ENCODE peak calls at places on chromosomes 7 and 10, in five cellular contexts. L is suprapubic skin, Q is spleen, F is stomach, K is transverse colon. S is an unnamed sample. For H3K4me1, the result is how much of the 10 kb centered on the place peaks cover.

GRCh38 chr10:126955934-126956711 is 50.9 kb downstream of the DOCK1 start:
- DNase-seq in K (no peak), Q (no peak), L (no peak), F (no peak), S (no peak)

GRCh38 chr7:155951554-155952158 is 139.4 kb upstream of the SHH start:
- DNase-seq in Q (no peak), L (no peak), F (peak), K (peak), S (no peak)

GRCh38 chr10:97490592-97490991 is 7.6 kb downstream of the MMS19 start:
- DNase-seq in K (no peak), Q (no peak), F (no peak), L (no peak), S (no peak)

GRCh38 chr10:124878457-124878739 is 63.5 kb upstream of the ZRANB1 start:
- DNase-seq in Q (no peak), L (no peak), K (no peak), F (no peak), S (peak)

GRCh38 chr7:84454174-84454959 is 259.8 kb upstream of the SEMA3A start:
- DNase-seq in Q (no peak), L (no peak), K (no peak), F (no peak), S (no peak)

GRCh38 chr10:129727495-129727894 is 236.6 kb downstream of the EBF3 start:
- DNase-seq in F (no peak), L (peak), Q (no peak), K (no peak), S (no peak)

GRCh38 chr7:103766630-103767029 is 222.8 kb downstream of the RELN start:
- DNase-seq in L (no peak), F (no peak), K (no peak), Q (no peak), S (no peak)

GRCh38 chr7:98329974-98330373 is 48.5 kb downstream of the BRI3 start:
- DNase-seq in L (no peak), K (no peak), F (no peak), Q (no peak), S (no peak)

GRCh38 chr7:151436446-151437162 is 3.3 kb downstream of the CRYGN start:
- DNase-seq in Q (no peak), L (no peak), K (no peak), F (no peak), S (peak)

GRCh38 chr10:78931333-78932083 is 137.3 kb upstream of the ZMIZ1 start:
- DNase-seq in L (peak), Q (peak), F (peak), K (peak), S (no peak)

GRCh38 chr7:131400833-131401593 is 73.3 kb downstream of the MKLN1 start:
- DNase-seq in K (no peak), L (no peak), Q (no peak), F (no peak), S (no peak)

GRCh38 chr10:92087750-92088395 is 164.3 kb downstream of the BTAF1 start:
- DNase-seq in Q (no peak), K (peak), F (peak), L (peak), S (peak)

GRCh38 chr7:4010923-4011656 is 671.0 kb upstream of the FOXK1 start:
- DNase-seq in F (peak), Q (peak), K (no peak), L (no peak), S (no peak)

GRCh38 chr7:30436518-30436917 is 42.1 kb downstream of the NOD1 start:
- DNase-seq in K (no peak), L (no peak), F (no peak), Q (no peak), S (no peak)

GRCh38 chr10:2282194-2282593 is 544.9 kb upstream of the ADARB2 start:
- DNase-seq in L (no peak), Q (no peak), K (no peak), F (no peak), S (no peak)

GRCh38 chr10:129891806-129892205 is 72.3 kb downstream of the EBF3 start:
- DNase-seq in Q (no peak), F (no peak), L (no peak), K (no peak), S (no peak)

GRCh38 chr7:149423441-149423970 is 37.4 kb downstream of the ZNF777 start:
- DNase-seq in Q (no peak), K (no peak), F (no peak), L (no peak), S (no peak)

GRCh38 chr7:76108540-76109233 is 60.8 kb downstream of the MDH2 start:
- DNase-seq in F (peak), L (no peak), Q (no peak), K (peak), S (peak)
- TF ChIP-seq POLR2AphosphoS5 in F (no peak), L (no peak), Q (no peak), K (no peak), S (no peak)

GRCh38 chr10:49649936-49650723 is 29.3 kb upstream of the C10orf53 start:
- DNase-seq in F (peak), L (no peak), Q (no peak), K (no peak), S (no peak)
- H3K4me1 ChIP-seq in F (under half), L (under half), Q (under half), K (under half), S (under half)

DNA sequence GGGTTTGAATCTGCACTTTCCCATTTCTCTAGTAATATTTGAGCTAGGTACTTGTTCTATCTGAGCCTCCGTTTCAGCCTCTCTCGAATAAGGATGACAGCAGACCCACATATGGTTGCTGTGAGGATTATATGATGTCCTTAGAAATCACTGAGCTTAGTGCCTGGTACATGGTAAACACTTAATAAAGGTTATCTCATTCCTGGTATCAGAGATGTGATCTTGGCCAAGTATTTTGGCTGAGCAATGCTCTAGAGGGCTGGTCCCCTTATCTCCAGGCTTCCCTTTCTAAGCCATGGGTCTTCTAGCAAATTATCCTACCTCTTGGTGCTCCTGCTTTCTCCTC is 407 bp upstream of the MKRN1 start:
- DNase-seq in K (no peak), L (no peak), F (no peak), Q (no peak), S (no peak)
- TF ChIP-seq POLR2A in K (no peak), L (no peak), F (no peak), Q (no peak), S (no peak)

GRCh38 chr10:28305551-28305950 is 2.7 kb upstream of the MPP7 start:
- DNase-seq in F (no peak), Q (no peak), K (no peak), L (no peak), S (no peak)
- TF ChIP-seq POLR2AphosphoS5 in F (no peak), Q (no peak), K (no peak), L (no peak), S (no peak)

DNA sequence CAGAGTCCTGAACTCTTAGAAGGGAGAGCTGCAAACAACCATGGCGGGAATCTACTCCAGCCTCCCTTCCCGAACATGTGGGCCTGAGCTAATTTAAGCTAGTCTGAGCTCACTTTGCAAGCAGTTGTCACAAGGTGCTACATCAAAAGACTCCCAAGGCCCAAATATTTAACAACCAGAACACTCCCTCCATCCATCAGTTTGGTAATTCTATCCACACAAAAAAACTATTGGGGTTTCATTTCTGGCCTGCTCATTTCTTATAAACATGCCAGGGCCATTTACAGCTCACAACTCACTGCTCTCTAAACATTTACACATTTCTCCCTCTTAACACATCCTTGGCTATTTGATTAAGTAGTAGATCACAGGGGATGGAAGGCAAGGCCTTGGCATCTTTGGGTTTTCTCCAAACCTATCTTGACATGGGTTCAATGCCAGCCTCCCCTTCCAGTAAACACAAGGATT is 263.4 kb downstream of the KCNMA1 start:
- DNase-seq in L (no peak), F (no peak), Q (no peak), K (no peak), S (no peak)
- H3K4me1 ChIP-seq in L (under half), F (under half), Q (under half), K (under half), S (under half)

GRCh38 chr10:122140941-122141623 is 130.0 kb upstream of the BTBD16 start:
- DNase-seq in K (peak), Q (no peak), L (peak), F (peak), S (peak)
- TF ChIP-seq POLR2A in K (no peak), Q (no peak), L (no peak), F (no peak), S (no peak)

GRCh38 chr10:61923210-61924024 is 21.9 kb downstream of the ARID5B start:
- DNase-seq in L (no peak), F (peak), Q (no peak), K (no peak), S (no peak)
- TF ChIP-seq POLR2AphosphoS5 in L (no peak), F (no peak), Q (no peak), K (no peak), S (no peak)

GRCh38 chr10:7288060-7288690 is 122.7 kb downstream of the SFMBT2 start:
- DNase-seq in F (no peak), Q (no peak), K (no peak), L (no peak), S (no peak)
- H3K4me1 ChIP-seq in F (under half), Q (under half), K (under half), L (under half), S (under half)